ENCODE peak calls at places on chromosomes 7 and 10, in nine cellular contexts. H is CD4-positive, alpha-beta T cell; Q is progenitor cell of endocrine pancreas; L is MM.1S; Z is H54; T is psoas muscle; A is C1 segment of cervical spinal cord; V is stimulated activated CD8-positive, alpha-beta memory T cell treated with anti-CD3 and anti-CD28 coated beads, Interleukin-2, amount 100 ng/mL, for 1 hour; G is caudate nucleus. P is an unnamed sample.

GRCh38 chr7:84412161-84412969 is 217.8 kb upstream of the SEMA3A start:
- DNase-seq in H (no peak), Q (no peak), L (no peak), Z (peak; percentile 5), T (no peak), A (no peak), V (no peak), G (no peak), P (no peak)

GRCh38 chr7:132866551-132866950 is 215.3 kb downstream of the CHCHD3 start:
- DNase-seq in H (no peak), Q (no peak), L (no peak), Z (no peak), T (no peak), A (no peak), V (no peak), G (no peak), P (no peak)

GRCh38 chr7:3533040-3533439 is 232.0 kb downstream of the SDK1 start:
- DNase-seq in H (no peak), Q (no peak), L (no peak), Z (no peak), T (no peak), A (no peak), V (no peak), G (no peak), P (no peak)

GRCh38 chr7:91182819-91183405 is 81.3 kb upstream of the FZD1 start:
- DNase-seq in H (no peak), Q (no peak), L (no peak), Z (peak; percentile 19), T (no peak), A (no peak), V (no peak), G (no peak), P (no peak)

GRCh38 chr7:134435161-134435920 is 23.6 kb downstream of the AKR1B1 start:
- DNase-seq in H (no peak), Q (no peak), L (no peak), Z (no peak), T (no peak), A (no peak), V (no peak), G (no peak), P (no peak)

GRCh38 chr10:74799840-74800239 is 26.6 kb upstream of the KAT6B start:
- DNase-seq in H (no peak), Q (no peak), L (no peak), Z (no peak), T (no peak), A (no peak), V (no peak), G (no peak), P (no peak)

GRCh38 chr7:112022128-112022527 is 184.1 kb downstream of the DOCK4 start:
- DNase-seq in H (no peak), Q (no peak), L (no peak), Z (no peak), T (no peak), A (no peak), V (no peak), G (no peak), P (no peak)

GRCh38 chr7:131623154-131623553 is 66.7 kb upstream of the PODXL start:
- DNase-seq in H (no peak), Q (no peak), L (no peak), Z (no peak), T (peak; percentile 30), A (no peak), V (no peak), G (no peak), P (no peak)

GRCh38 chr10:100742067-100742771 is 3.2 kb upstream of the PAX2 start:
- DNase-seq in H (no peak), Q (no peak), L (no peak), Z (no peak), T (no peak), A (no peak), V (no peak), G (no peak), P (no peak)

GRCh38 chr7:70728873-70729552 is 402.9 kb upstream of the GALNT17 start:
- DNase-seq in H (no peak), Q (no peak), L (no peak), Z (no peak), T (no peak), A (no peak), V (no peak), G (no peak), P (no peak)

GRCh38 chr7:157807510-157807909 is 470.7 kb downstream of the DNAJB6 start:
- DNase-seq in H (no peak), Q (no peak), L (no peak), Z (peak; percentile 96), T (no peak), A (no peak), V (no peak), G (no peak), P (peak; percentile 60)

GRCh38 chr10:43393606-43394360 is 15.2 kb downstream of the HNRNPF start:
- DNase-seq in H (no peak), Q (no peak), L (no peak), Z (no peak), T (no peak), A (no peak), V (no peak), G (no peak), P (no peak)

GRCh38 chr10:26217396-26218105 is 977 bp downstream of the GAD2 start:
- DNase-seq in H (no peak), Q (no peak), L (no peak), Z (no peak), T (no peak), A (no peak), V (no peak), G (no peak), P (no peak)

GRCh38 chr7:30134523-30135270 is at the start of gene MTURN:
- DNase-seq in H (peak; percentile 70), Q (peak; percentile 83), L (peak; percentile 79), Z (peak; percentile 100), T (peak; percentile 89), A (peak; percentile 89), V (peak; percentile 72), G (peak; percentile 82), P (peak; percentile 95)

P was measured in 8988T.